ENCODE peak calls at places on chromosome 14, in eight cellular contexts. N is activated T-helper 1 cell treated with anti-CD3 and anti-CD28 coated beads, Interleukin-12 subunit alpha, Interleukin-12 subunit beta, Interleukin-2, Interleukin-4 antibody, amounts not matched to agents 30 ng/mL and 10 ng/mL and 1 ng/mL, durations not matched to agents 14 hours and 24 hours and 36 hours; R is anterior cingulate cortex; J is mucosa of gallbladder; F is smooth muscle cell of the brain vasculature; Y is GM10248; W is GM12892; G is Calu3. H is an unnamed sample.

GRCh38 chr14:101230851-101231550 is 327.5 kb upstream of the RTL1 start:
- DNase-seq in N (no peak), R (no peak), J (no peak), F (no peak), Y (no peak), W (no peak), G (no peak), H (no peak)

GRCh38 chr14:105444859-105445258 is 25.2 kb downstream of the MTA1 start:
- DNase-seq in N (no peak), R (no peak), J (no peak), F (no peak), Y (no peak), W (no peak), G (no peak), H (no peak)

GRCh38 chr14:36604757-36605505 is 22.5 kb upstream of the NKX2-8 start:
- DNase-seq in N (peak), R (peak), J (peak), F (peak), Y (peak), W (peak), G (peak), H (peak)

GRCh38 chr14:55516776-55517175 is 63.2 kb upstream of the KTN1 start:
- DNase-seq in N (no peak), R (no peak), J (no peak), F (no peak), Y (no peak), W (no peak), G (no peak), H (no peak)

GRCh38 chr14:32407170-32407569 is 78.1 kb downstream of the AKAP6 start:
- DNase-seq in N (no peak), R (no peak), J (no peak), F (no peak), Y (no peak), W (no peak), G (no peak), H (no peak)

GRCh38 chr14:59126714-59127436 is 61.6 kb upstream of the DAAM1 start:
- DNase-seq in N (peak), R (no peak), J (peak), F (peak), Y (peak), W (peak), G (peak), H (no peak)

GRCh38 chr14:77041837-77042557 is 13.5 kb upstream of the IRF2BPL start:
- DNase-seq in N (no peak), R (peak), J (no peak), F (no peak), Y (no peak), W (no peak), G (no peak), H (peak)

GRCh38 chr14:79708991-79709390 is 502.3 kb downstream of the DIO2 start:
- DNase-seq in N (no peak), R (no peak), J (no peak), F (no peak), Y (no peak), W (no peak), G (no peak), H (no peak)

H was measured in transverse colon.